ENCODE peak calls at places on chromosomes 16 and 17, in ten cellular contexts. U is upper lobe of right lung, F is cardiac fibroblast, E is suprapubic skin, K is astrocyte of the spinal cord, R is lung, T is cardiac muscle cell, N is fibroblast of pulmonary artery, Q is K562, V is stomach. B is an unnamed sample.

GRCh38 chr17:10547351-10547750 is 2.1 kb downstream of the MYH2 start:
- DNase-seq in U (no peak), F (no peak), E (no peak), K (no peak), R (no peak), T (no peak), N (no peak), Q (no peak), V (no peak), B (no peak)

GRCh38 chr16:56424791-56425438 is 430 bp downstream of the AMFR start:
- DNase-seq in U (peak; percentile 74), F (peak; percentile 15), E (no peak), K (peak; percentile 5), R (no peak), T (peak; percentile 15), N (no peak), Q (peak; percentile 77), V (no peak), B (no peak)

GRCh38 chr17:81865733-81866439 is 5.3 kb downstream of the ARHGDIA start:
- DNase-seq in U (no peak), F (peak; percentile 52), E (no peak), K (no peak), R (no peak), T (peak; percentile 44), N (peak; percentile 36), Q (no peak), V (peak; percentile 97), B (peak; percentile 82)

GRCh38 chr17:61457226-61457983 is 5.2 kb downstream of the TBX4 start:
- DNase-seq in U (peak; percentile 61), F (no peak), E (peak; percentile 64), K (no peak), R (no peak), T (no peak), N (no peak), Q (no peak), V (no peak), B (no peak)

GRCh38 chr17:79473111-79473835 is 137.6 kb downstream of the RBFOX3 start:
- DNase-seq in U (no peak), F (no peak), E (no peak), K (no peak), R (no peak), T (no peak), N (no peak), Q (peak; percentile 88), V (no peak), B (no peak)

GRCh38 chr17:32120086-32120485 is 22.2 kb upstream of the RHOT1 start:
- DNase-seq in U (no peak), F (no peak), E (no peak), K (no peak), R (no peak), T (no peak), N (no peak), Q (no peak), V (no peak), B (no peak)

GRCh38 chr17:41521574-41522261 is 3.0 kb upstream of the KRT15 start:
- DNase-seq in U (peak; percentile 90), F (peak; percentile 68), E (no peak), K (peak; percentile 80), R (peak; percentile 89), T (peak; percentile 67), N (peak; percentile 78), Q (peak; percentile 42), V (peak; percentile 51), B (no peak)

GRCh38 chr16:58509256-58510096 is 5.8 kb upstream of the SETD6 start:
- DNase-seq in U (peak; percentile 57), F (no peak), E (peak; percentile 65), K (no peak), R (no peak), T (no peak), N (no peak), Q (no peak), V (peak; percentile 22), B (no peak)

GRCh38 chr17:48527742-48528028 is 3.1 kb downstream of the HOXB1 start:
- DNase-seq in U (no peak), F (no peak), E (no peak), K (no peak), R (no peak), T (no peak), N (no peak), Q (no peak), V (no peak), B (no peak)

GRCh38 chr17:36847293-36847645 is 90.0 kb upstream of the LHX1 start:
- DNase-seq in U (no peak), F (no peak), E (no peak), K (no peak), R (no peak), T (no peak), N (no peak), Q (no peak), V (no peak), B (no peak)

DNA sequence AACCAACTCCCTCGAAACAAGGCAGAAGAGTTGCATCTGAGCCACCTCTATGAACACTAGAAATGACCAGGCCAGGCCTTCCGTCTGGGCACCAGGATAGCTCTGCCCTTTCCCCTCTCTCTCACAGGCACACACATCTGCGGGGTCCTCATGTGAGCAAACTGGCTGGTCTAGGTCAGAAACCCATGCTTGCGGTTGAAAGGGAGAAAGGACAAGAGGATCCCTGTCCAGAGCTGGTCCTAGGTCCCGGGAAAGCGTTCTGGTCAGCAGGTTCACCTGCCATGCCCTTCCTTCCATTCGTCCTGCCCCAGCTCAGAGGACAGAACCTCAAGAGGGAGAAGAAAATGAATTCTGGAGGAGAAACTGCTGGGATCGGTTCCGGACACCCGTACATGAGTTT is 2.7 kb downstream of the MNT start:
- DNase-seq in U (no peak), F (no peak), E (no peak), K (no peak), R (no peak), T (no peak), N (no peak), Q (no peak), V (no peak), B (no peak)
- H3K4me3 ChIP-seq in U (peak overlapping the region; percentile 72), F (peak overlapping the region; percentile 24), E (peak overlapping the region; percentile 91), K (peak overlapping the region; percentile 23), R (no peak overlapping the region), T (peak overlapping the region; percentile 83), N (peak overlapping the region; percentile 39), Q (peak overlapping the region; percentile 91), V (peak overlapping the region; percentile 81), B (no peak overlapping the region)

DNA sequence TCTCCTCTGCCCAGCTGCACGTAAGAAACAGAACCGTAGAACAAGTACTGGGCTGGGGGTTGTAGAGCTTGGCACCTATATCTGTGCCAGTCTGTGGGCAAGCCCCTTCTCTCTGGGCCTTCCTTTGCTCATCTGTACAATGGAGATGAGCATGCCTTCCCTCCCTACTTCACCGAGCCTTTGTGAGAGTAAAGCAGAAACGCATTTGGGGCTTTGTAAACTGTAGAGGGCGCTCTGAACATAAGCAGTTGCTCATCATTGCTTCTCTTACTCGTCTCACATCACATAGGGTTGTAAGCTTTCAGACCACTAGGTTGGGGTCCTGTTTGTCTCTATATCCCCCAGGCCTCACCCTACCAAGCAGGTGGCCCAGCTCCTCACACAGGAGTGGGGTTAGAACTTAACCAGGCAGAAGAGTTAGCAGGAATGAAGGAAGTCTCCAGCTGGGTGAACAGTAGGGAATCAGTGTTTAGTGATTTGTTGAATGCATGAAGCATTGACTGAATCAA is 15.1 kb downstream of the SAMD14 start:
- DNase-seq in U (no peak), F (peak; percentile 83), E (no peak), K (peak; percentile 70), R (no peak), T (peak; percentile 75), N (peak; percentile 79), Q (peak; percentile 38), V (peak; percentile 45), B (no peak)
- TF ChIP-seq CTCF in U (peak; percentile 58), F (peak; percentile 82), E (peak; percentile 55), K (peak; percentile 79), R (peak; percentile 51), T (peak; percentile 83), N (peak; percentile 84), Q (peak; percentile 77), V (peak; percentile 18), B (peak; percentile 35)

DNA sequence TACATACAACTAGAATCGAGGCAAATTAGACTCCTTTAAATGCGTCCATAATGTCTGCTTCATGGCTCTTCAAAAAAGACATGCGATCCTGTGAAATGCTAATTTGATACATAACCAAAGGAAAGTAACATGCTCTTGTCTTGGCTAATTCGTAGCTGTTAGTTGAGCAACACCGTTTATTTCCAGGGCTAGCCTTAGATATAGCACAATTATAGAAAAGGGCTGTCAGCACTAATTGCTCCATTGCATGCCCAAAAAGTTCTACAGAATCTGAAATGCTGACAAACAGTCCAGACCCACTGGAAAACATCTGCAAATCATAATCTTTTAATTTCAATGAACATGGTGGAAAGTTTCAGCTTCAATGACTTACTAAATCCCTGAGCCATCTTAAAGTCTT is 43.0 kb upstream of the NUDT7 start:
- DNase-seq in U (no peak), F (no peak), E (no peak), K (no peak), R (no peak), T (no peak), N (no peak), Q (no peak), V (no peak), B (no peak)
- H3K4me3 ChIP-seq in U (no peak overlapping the region), F (no peak overlapping the region), E (no peak overlapping the region), K (no peak overlapping the region), R (no peak overlapping the region), T (no peak overlapping the region), N (no peak overlapping the region), Q (no peak overlapping the region), V (no peak overlapping the region), B (no peak overlapping the region)

DNA sequence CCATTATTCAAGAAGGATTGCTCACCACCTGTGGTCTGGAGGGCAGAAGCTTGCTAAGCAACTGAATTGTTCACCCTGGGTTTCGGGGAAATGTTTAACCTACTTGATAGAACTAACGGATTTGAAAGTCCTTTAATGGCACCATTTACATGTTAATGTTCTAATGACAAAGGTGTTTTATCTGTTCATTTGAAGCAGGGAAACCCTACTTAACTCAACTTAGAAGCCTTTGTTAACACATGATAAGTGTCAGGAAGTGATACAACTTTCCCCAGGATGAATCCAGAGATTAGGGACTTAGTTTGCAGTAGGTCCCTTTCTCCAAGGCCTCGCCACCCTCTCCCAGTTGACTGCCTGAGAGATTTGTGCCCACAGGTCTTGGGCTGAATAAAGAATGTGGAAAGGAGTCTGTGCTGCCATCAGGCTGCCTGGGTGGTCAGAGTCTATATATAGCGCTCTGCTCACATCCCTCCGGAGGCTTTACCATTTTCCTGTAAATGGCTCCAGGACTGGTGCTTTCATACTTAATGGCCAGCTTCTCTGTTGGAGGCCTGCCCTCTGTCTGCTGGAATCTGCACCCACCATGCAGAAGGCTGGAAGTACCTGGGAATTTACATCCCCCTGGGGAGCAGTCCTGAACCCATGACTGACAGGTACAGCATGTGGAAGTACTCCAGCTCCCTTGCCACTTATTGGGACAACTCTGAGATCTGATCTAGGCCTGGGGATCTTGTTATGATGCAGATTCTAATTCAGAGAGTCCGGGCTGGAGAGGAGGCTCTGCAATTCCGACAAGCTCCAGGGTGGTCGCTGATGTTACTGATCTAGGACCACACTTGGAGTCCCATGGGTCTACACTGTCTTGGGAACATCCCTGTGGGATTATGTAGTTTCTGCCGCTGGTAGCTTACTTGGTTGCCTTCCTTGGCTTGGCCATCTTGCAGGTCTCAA is 99.9 kb downstream of the ASIC2 start:
- DNase-seq in U (no peak), F (no peak), E (no peak), K (peak; percentile 4), R (no peak), T (no peak), N (no peak), Q (no peak), V (no peak), B (no peak)
- TF ChIP-seq CTCF in U (no peak), F (no peak), E (no peak), K (no peak), R (no peak), T (no peak), N (no peak), Q (no peak), V (no peak), B (no peak)

B was measured in LNCaP clone FGC.